ENCODE peak calls at places on chromosomes 11 and 22, in eight cellular contexts. W is stimulated activated CD4-positive, alpha-beta T cell treated with anti-CD3 and anti-CD28 coated beads, Interleukin-1b, Interleukin-23, amount 100 ng/mL, for 1 hour; S is EL; N is AG08396; A is MV-4-11; I is NCI-H345; F is NCI-H446; E is COR-L47. P is an unnamed sample.

GRCh38 chr11:72939031-72939430 is 124.8 kb downstream of the ATG16L2 start:
- DNase-seq in I (no peak), A (no peak), W (no peak), F (no peak), S (no peak), N (no peak), E (no peak), P (no peak)

GRCh38 chr11:33000181-33000580 is 15.5 kb upstream of the DEPDC7 start:
- DNase-seq in E (no peak), A (no peak), W (no peak), I (no peak), N (no peak), F (no peak), S (peak), P (peak)

GRCh38 chr11:28107726-28108618 is at the start of the genes KIF18A and METTL15:
- DNase-seq in W (peak), I (peak), N (peak), S (peak), A (peak), E (peak), F (peak), P (peak)

GRCh38 chr11:44811841-44812448 is 85.2 kb downstream of the TSPAN18 start:
- DNase-seq in N (no peak), E (no peak), I (no peak), F (no peak), W (no peak), A (peak), S (no peak), P (no peak)

GRCh38 chr11:114250993-114251796 is 45.0 kb upstream of the NNMT start:
- DNase-seq in N (no peak), W (no peak), I (no peak), A (no peak), F (no peak), S (no peak), E (no peak), P (no peak)

GRCh38 chr11:87061766-87062165 is 24.0 kb downstream of the TMEM135 start:
- DNase-seq in F (no peak), W (no peak), S (no peak), I (no peak), E (no peak), N (no peak), A (no peak), P (no peak)

GRCh38 chr11:15097411-15097810 is 17.3 kb upstream of the INSC start:
- DNase-seq in S (no peak), N (no peak), W (no peak), F (no peak), E (no peak), I (no peak), A (no peak), P (no peak)

GRCh38 chr11:20488352-20488751 is 100.8 kb downstream of the PRMT3 start:
- DNase-seq in N (no peak), W (no peak), E (peak), A (no peak), S (no peak), I (peak), F (peak), P (no peak)

GRCh38 chr11:55791606-55792005 is 3.8 kb upstream of the OR5D14 start:
- DNase-seq in A (no peak), F (no peak), W (no peak), E (no peak), N (no peak), S (no peak), I (no peak), P (no peak)

GRCh38 chr22:33803371-33803770 is 116.9 kb downstream of the LARGE1 start:
- DNase-seq in E (no peak), N (peak), A (no peak), W (no peak), I (no peak), F (no peak), S (peak), P (peak)